ENCODE peak calls at places on chromosomes 5 and 9, in five cellular contexts. Y is non-pigmented ciliary epithelial cell, I is BJ, L is iPS-NIHi11, B is heart right ventricle. O is an unnamed sample.

GRCh38 chr5:107563957-107564544 is 106.7 kb downstream of the EFNA5 start:
- DNase-seq in Y (no peak), I (no peak), L (no peak), B (no peak), O (no peak)

GRCh38 chr5:169071-169727 is 22.1 kb upstream of the LRRC14B start:
- DNase-seq in Y (peak; percentile 14), I (peak; percentile 89), L (no peak), B (peak; percentile 75), O (no peak)

GRCh38 chr5:157398310-157398709 is 61.7 kb upstream of the NIPAL4 start:
- DNase-seq in Y (no peak), I (no peak), L (no peak), B (no peak), O (no peak)

GRCh38 chr5:127870914-127871313 is 167.7 kb downstream of the CCDC192 start:
- DNase-seq in Y (no peak), I (no peak), L (no peak), B (peak; percentile 63), O (no peak)

GRCh38 chr9:113654605-113655193 is 191.2 kb downstream of the RGS3 start:
- DNase-seq in Y (no peak), I (no peak), L (no peak), B (peak; percentile 87), O (no peak)

GRCh38 chr9:3525088-3525835 is 539 bp downstream of the RFX3 start:
- DNase-seq in Y (no peak), I (no peak), L (peak; percentile 39), B (no peak), O (no peak)

GRCh38 chr5:137376127-137376526 is 123.0 kb downstream of the SPOCK1 start:
- DNase-seq in Y (no peak), I (no peak), L (peak; percentile 35), B (peak; percentile 60), O (no peak)

GRCh38 chr5:89444073-89444472 is 561.1 kb upstream of the MEF2C start:
- DNase-seq in Y (no peak), I (no peak), L (no peak), B (no peak), O (no peak)

O was measured in kidney epithelial cell.